ENCODE peak calls at places on chromosomes 4 and X, in five cellular contexts. V, W, R, O and I are unnamed samples.

GRCh38 chr4:185734930-185735329 is 77.1 kb downstream of the SORBS2 start:
- DNase-seq in V (no peak), W (no peak), R (no peak), O (no peak), I (no peak)

GRCh38 chr4:187929024-187929423 is 66.5 kb upstream of the ZFP42 start:
- DNase-seq in R (no peak), W (no peak), V (no peak), O (no peak), I (no peak)

GRCh38 chrX:69238153-69238959 is 73.1 kb upstream of the PJA1 start:
- DNase-seq in O (peak; percentile 77), R (no peak), V (no peak), W (no peak), I (no peak)

GRCh38 chr4:56786955-56787354 is 34.5 kb downstream of the SPINK2 start:
- DNase-seq in O (peak; percentile 57), V (peak; percentile 69), W (peak; percentile 72), R (no peak), I (peak; percentile 56)

GRCh38 chr4:74364649-74365491 is at the start of gene EREG:
- DNase-seq in W (peak; percentile 21), O (no peak), R (peak; percentile 32), V (peak; percentile 45), I (peak; percentile 13)

GRCh38 chr4:125538670-125539069 is 223.9 kb downstream of the FAT4 start:
- DNase-seq in O (no peak), W (no peak), V (no peak), R (no peak), I (no peak)

GRCh38 chr4:67054901-67055300 is 490.4 kb downstream of the CENPC start:
- DNase-seq in R (no peak), O (no peak), V (no peak), W (no peak), I (no peak)

GRCh38 chr4:171717231-171717720 is 95.9 kb upstream of the GALNTL6 start:
- DNase-seq in V (no peak), W (no peak), R (no peak), O (no peak), I (no peak)

GRCh38 chrX:71667328-71668247 is at the start of gene LOC101059915:
- DNase-seq in O (peak; percentile 29), W (no peak), R (no peak), V (no peak), I (no peak)

GRCh38 chr4:88060431-88060830 is 53.0 kb downstream of the PKD2 start:
- DNase-seq in O (no peak), R (no peak), W (no peak), V (no peak), I (no peak)

GRCh38 chr4:122625156-122625555 is 4.3 kb upstream of the IL21 start:
- DNase-seq in W (no peak), R (no peak), O (no peak), V (no peak), I (no peak)

GRCh38 chr4:117085185-117085701 is at the start of gene TRAM1L1:
- DNase-seq in O (peak; percentile 73), W (peak; percentile 67), R (peak; percentile 73), V (peak; percentile 90), I (peak; percentile 19)

GRCh38 chr4:153001626-153002025 is 65.5 kb downstream of the FHDC1 start:
- DNase-seq in R (no peak), V (no peak), O (no peak), W (no peak), I (no peak)

GRCh38 chrX:73127700-73128241 is 48.5 kb upstream of the PABPC1L2A start:
- DNase-seq in V (peak; percentile 2), W (no peak), R (peak; percentile 8), O (peak; percentile 38), I (peak; percentile 11)

GRCh38 chrX:103607385-103608304 is at the start of gene TCEAL3:
- DNase-seq in W (peak; percentile 81), R (peak; percentile 30), O (peak; percentile 71), V (peak; percentile 85), I (peak; percentile 69)

GRCh38 chr4:54067163-54067562 is 2.8 kb upstream of the CHIC2 start:
- DNase-seq in R (no peak), W (no peak), V (peak; percentile 55), O (no peak), I (peak; percentile 36)

GRCh38 chr4:139817657-139818452 is 152.2 kb downstream of the MGST2 start:
- DNase-seq in W (no peak), O (peak; percentile 87), V (no peak), R (no peak), I (peak; percentile 55)

GRCh38 chr4:38860788-38861424 is 4.3 kb upstream of the TLR6 start:
- DNase-seq in W (no peak), O (no peak), V (peak; percentile 69), R (peak; percentile 53), I (no peak)

GRCh38 chrX:140509468-140510305 is 4.8 kb upstream of the SOX3 start:
- DNase-seq in R (no peak), W (no peak), O (no peak), V (no peak), I (no peak)

GRCh38 chr4:169744601-169745000 is 13.1 kb downstream of the HPF1 start:
- DNase-seq in V (no peak), O (no peak), R (no peak), W (no peak), I (no peak)

GRCh38 chr4:40619600-40619999 is 10.1 kb downstream of the RBM47 start:
- DNase-seq in O (no peak), W (no peak), V (no peak), R (no peak), I (no peak)

GRCh38 chr4:122930877-122931276 is 8.5 kb upstream of the NUDT6 start:
- DNase-seq in V (no peak), R (no peak), W (no peak), O (no peak), I (no peak)

GRCh38 chr4:91916219-91916618 is 387.5 kb upstream of the GRID2 start:
- DNase-seq in W (no peak), R (no peak), V (no peak), O (no peak), I (no peak)

GRCh38 chr4:176981074-176981473 is 188.4 kb upstream of the VEGFC start:
- DNase-seq in O (no peak), V (no peak), W (no peak), R (no peak), I (no peak)

GRCh38 chr4:36786519-36786918 is 458.0 kb upstream of the NWD2 start:
- DNase-seq in R (no peak), W (no peak), O (no peak), V (no peak), I (no peak)

GRCh38 chr4:177554966-177555574 is 112.8 kb upstream of the AGA start:
- DNase-seq in O (no peak), R (peak; percentile 12), V (peak; percentile 50), W (no peak), I (no peak)

GRCh38 chrX:16836371-16836770 is 33.8 kb downstream of the RBBP7 start:
- DNase-seq in O (peak; percentile 59), V (peak; percentile 60), R (no peak), W (no peak), I (no peak)

GRCh38 chr4:129453524-129453923 is 357.6 kb downstream of the C4orf33 start:
- DNase-seq in W (no peak), V (no peak), R (no peak), O (no peak), I (no peak)

GRCh38 chr4:127732623-127733199 is 2.5 kb downstream of the SLC25A31 start:
- DNase-seq in R (peak; percentile 29), V (peak; percentile 32), O (no peak), W (no peak), I (no peak)

GRCh38 chr4:109041463-109041862 is 261.0 kb downstream of the COL25A1 start:
- DNase-seq in O (no peak), V (no peak), W (no peak), R (no peak), I (no peak)

GRCh38 chr4:101238706-101239105 is 108.6 kb downstream of the PPP3CA start:
- DNase-seq in O (no peak), R (no peak), W (no peak), V (no peak), I (no peak)

GRCh38 chr4:182764642-182765041 is 152.5 kb downstream of the DCTD start:
- DNase-seq in R (no peak), W (no peak), V (peak; percentile 4), O (no peak), I (no peak)

GRCh38 chr4:188986271-188986689 is 847.0 kb downstream of the TRIML1 start:
- DNase-seq in R (no peak), O (no peak), W (no peak), V (no peak), I (no peak)

GRCh38 chr4:90163872-90164271 is 36.7 kb downstream of the CCSER1 start:
- DNase-seq in O (no peak), R (no peak), W (no peak), V (no peak), I (no peak)

GRCh38 chrX:107684956-107685385 is 56.7 kb downstream of the PRPS1 start:
- DNase-seq in V (peak; percentile 58), W (peak; percentile 43), O (peak; percentile 85), R (no peak), I (peak; percentile 65)
- H3K27ac ChIP-seq in V (peak overlapping the region; percentile 77), W (peak overlapping the region; percentile 74), O (no peak overlapping the region), R (no peak overlapping the region), I (peak overlapping the region; percentile 80)

GRCh38 chrX:12950851-12951589 is 23.9 kb upstream of the TMSB4X start:
- DNase-seq in O (peak; percentile 61), V (peak; percentile 64), R (no peak), W (no peak), I (no peak)

GRCh38 chrX:12949205-12949926 is 25.5 kb upstream of the TMSB4X start:
- DNase-seq in R (no peak), V (no peak), O (no peak), W (no peak), I (no peak)

GRCh38 chrX:12949927-12950656 is 24.8 kb upstream of the TMSB4X start:
- DNase-seq in O (peak; percentile 82), R (no peak), V (peak; percentile 72), W (peak; percentile 73), I (peak; percentile 89)

GRCh38 chrX:12953420-12953819 is 21.5 kb upstream of the TMSB4X start:
- DNase-seq in W (no peak), V (no peak), R (no peak), O (no peak), I (no peak)

GRCh38 chrX:12951590-12951965 is 23.3 kb upstream of the TMSB4X start:
- DNase-seq in W (no peak), O (no peak), V (no peak), R (no peak), I (no peak)
- H3K4me1 ChIP-seq in W (peaks cover 9% of the 10 kb centered on the region), O (peaks cover 5% of the 10 kb centered on the region), V (peaks cover 34% of the 10 kb centered on the region), R (peaks cover 11% of the 10 kb centered on the region), I (no peaks in the 10 kb centered on the region)

GRCh38 chrX:153829799-153830631 is at the start of gene PDZD4:
- DNase-seq in O (no peak), R (no peak), W (no peak), V (no peak), I (no peak)

GRCh38 chrX:153831435-153832150 is 1.2 kb upstream of the PDZD4 start:
- DNase-seq in W (no peak), V (no peak), R (no peak), O (no peak), I (no peak)

GRCh38 chrX:153828723-153829548 is 1.4 kb downstream of the PDZD4 start:
- DNase-seq in R (peak; percentile 32), W (no peak), V (no peak), O (no peak), I (no peak)

GRCh38 chrX:153829549-153829798 is 870 bp downstream of the PDZD4 start:
- DNase-seq in W (no peak), V (no peak), R (no peak), O (no peak), I (peak; percentile 16)

GRCh38 chrX:153830632-153831434 is 489 bp upstream of the PDZD4 start:
- DNase-seq in O (no peak), V (no peak), R (no peak), W (no peak), I (no peak)
- H3K27me3 ChIP-seq in O (no peaks in the 10 kb centered on the region), V (peaks cover 34% of the 10 kb centered on the region), R (peaks cover 17% of the 10 kb centered on the region), W (no peaks in the 10 kb centered on the region), I (no peaks in the 10 kb centered on the region)

GRCh38 chr4:35463251-35463952 is 780.9 kb downstream of the ARAP2 start:
- DNase-seq in V (no peak), R (no peak), W (no peak), O (peak; percentile 29), I (no peak)
- H3K27ac ChIP-seq in V (no peak overlapping the region), R (no peak overlapping the region), W (no peak overlapping the region), O (no peak overlapping the region), I (no peak overlapping the region)